ENCODE peak calls at places on chromosomes 16 and 17, in ten cellular contexts. One of them, this sample, is unnamed.

GRCh38 chr17:73711916-73712315 is 67.7 kb upstream of the SDK2 start:
- DNase-seq in GM03348: no peak
- DNase-seq in NCI-H2171: no peak
- DNase-seq in ELR: no peak
- DNase-seq in stimulated activated CD4-positive, alpha-beta T cell treated with anti-CD3 and anti-CD28 coated beads, Interleukin-2, amount 100 ng/mL, for 48 hours: no peak
- DNase-seq in right lobe of liver: no peak
- DNase-seq in naive B cell: no peak
- DNase-seq in GM04504: no peak
- DNase-seq in fibroblast of lung: no peak
- DNase-seq in kidney tubule cell: no peak
- DNase-seq in this sample: no peak

GRCh38 chr16:90005956-90006663 is 13.1 kb downstream of the DBNDD1 start:
- DNase-seq in stimulated activated CD4-positive, alpha-beta T cell treated with anti-CD3 and anti-CD28 coated beads, Interleukin-2, amount 100 ng/mL, for 48 hours: no peak
- DNase-seq in NCI-H2171: no peak
- DNase-seq in fibroblast of lung: no peak
- DNase-seq in naive B cell: no peak
- DNase-seq in kidney tubule cell: no peak
- DNase-seq in ELR: no peak
- DNase-seq in GM03348: peak; percentile 3
- DNase-seq in right lobe of liver: no peak
- DNase-seq in GM04504: no peak
- DNase-seq in this sample: no peak

GRCh38 chr17:76461765-76462555 is 5.4 kb upstream of the AANAT start:
- DNase-seq in NCI-H2171: no peak
- DNase-seq in stimulated activated CD4-positive, alpha-beta T cell treated with anti-CD3 and anti-CD28 coated beads, Interleukin-2, amount 100 ng/mL, for 48 hours: no peak
- DNase-seq in naive B cell: no peak
- DNase-seq in GM04504: no peak
- DNase-seq in ELR: no peak
- DNase-seq in right lobe of liver: no peak
- DNase-seq in GM03348: no peak
- DNase-seq in fibroblast of lung: no peak
- DNase-seq in kidney tubule cell: no peak
- DNase-seq in this sample: no peak

GRCh38 chr16:69839240-69839688 is 77.1 kb downstream of the WWP2 start:
- DNase-seq in fibroblast of lung: no peak
- DNase-seq in ELR: no peak
- DNase-seq in GM03348: no peak
- DNase-seq in stimulated activated CD4-positive, alpha-beta T cell treated with anti-CD3 and anti-CD28 coated beads, Interleukin-2, amount 100 ng/mL, for 48 hours: no peak
- DNase-seq in naive B cell: no peak
- DNase-seq in NCI-H2171: no peak
- DNase-seq in right lobe of liver: no peak
- DNase-seq in GM04504: no peak
- DNase-seq in kidney tubule cell: no peak
- DNase-seq in this sample: no peak

GRCh38 chr17:30113213-30113612 is 3.4 kb upstream of the NSRP1 start:
- DNase-seq in ELR: peak; percentile 36
- DNase-seq in GM03348: no peak
- DNase-seq in fibroblast of lung: peak; percentile 33
- DNase-seq in right lobe of liver: no peak
- DNase-seq in NCI-H2171: no peak
- DNase-seq in GM04504: no peak
- DNase-seq in stimulated activated CD4-positive, alpha-beta T cell treated with anti-CD3 and anti-CD28 coated beads, Interleukin-2, amount 100 ng/mL, for 48 hours: no peak
- DNase-seq in naive B cell: no peak
- DNase-seq in kidney tubule cell: peak; percentile 34
- DNase-seq in this sample: no peak

GRCh38 chr17:29389994-29390855 is at the start of gene TAOK1:
- DNase-seq in NCI-H2171: peak; percentile 97
- DNase-seq in fibroblast of lung: peak; percentile 95
- DNase-seq in ELR: peak; percentile 99
- DNase-seq in GM03348: peak; percentile 98
- DNase-seq in kidney tubule cell: peak; percentile 97
- DNase-seq in GM04504: peak; percentile 97
- DNase-seq in right lobe of liver: peak; percentile 100
- DNase-seq in stimulated activated CD4-positive, alpha-beta T cell treated with anti-CD3 and anti-CD28 coated beads, Interleukin-2, amount 100 ng/mL, for 48 hours: peak; percentile 98
- DNase-seq in naive B cell: peak; percentile 97
- DNase-seq in this sample: peak; percentile 98

GRCh38 chr16:11345040-11345862 is at the start of gene RMI2:
- DNase-seq in ELR: peak; percentile 96
- DNase-seq in GM03348: peak; percentile 100
- DNase-seq in fibroblast of lung: peak; percentile 88
- DNase-seq in naive B cell: peak; percentile 98
- DNase-seq in right lobe of liver: peak; percentile 97
- DNase-seq in GM04504: peak; percentile 88
- DNase-seq in kidney tubule cell: peak; percentile 97
- DNase-seq in NCI-H2171: peak; percentile 97
- DNase-seq in stimulated activated CD4-positive, alpha-beta T cell treated with anti-CD3 and anti-CD28 coated beads, Interleukin-2, amount 100 ng/mL, for 48 hours: peak; percentile 97
- DNase-seq in this sample: peak; percentile 100

GRCh38 chr17:40909351-40909750 is 24.3 kb upstream of the KRT20 start:
- DNase-seq in NCI-H2171: peak; percentile 48
- DNase-seq in kidney tubule cell: peak; percentile 98
- DNase-seq in stimulated activated CD4-positive, alpha-beta T cell treated with anti-CD3 and anti-CD28 coated beads, Interleukin-2, amount 100 ng/mL, for 48 hours: peak; percentile 52
- DNase-seq in GM04504: peak; percentile 93
- DNase-seq in GM03348: peak; percentile 89
- DNase-seq in ELR: peak; percentile 100
- DNase-seq in naive B cell: peak; percentile 59
- DNase-seq in right lobe of liver: peak; percentile 58
- DNase-seq in fibroblast of lung: peak; percentile 94
- DNase-seq in this sample: peak; percentile 81

GRCh38 chr16:52976539-52977167 is 76.0 kb downstream of the CHD9NB start:
- DNase-seq in fibroblast of lung: peak; percentile 10
- DNase-seq in ELR: peak; percentile 23
- DNase-seq in kidney tubule cell: peak; percentile 42
- DNase-seq in GM04504: peak; percentile 3
- DNase-seq in stimulated activated CD4-positive, alpha-beta T cell treated with anti-CD3 and anti-CD28 coated beads, Interleukin-2, amount 100 ng/mL, for 48 hours: no peak
- DNase-seq in naive B cell: peak; percentile 13
- DNase-seq in NCI-H2171: no peak
- DNase-seq in right lobe of liver: no peak
- DNase-seq in GM03348: peak; percentile 24
- DNase-seq in this sample: peak; percentile 14

GRCh38 chr16:3074860-3075545 is 9.6 kb downstream of the IL32 start:
- DNase-seq in ELR: no peak
- DNase-seq in fibroblast of lung: no peak
- DNase-seq in kidney tubule cell: no peak
- DNase-seq in GM04504: no peak
- DNase-seq in GM03348: no peak
- DNase-seq in stimulated activated CD4-positive, alpha-beta T cell treated with anti-CD3 and anti-CD28 coated beads, Interleukin-2, amount 100 ng/mL, for 48 hours: peak; percentile 59
- DNase-seq in right lobe of liver: no peak
- DNase-seq in naive B cell: peak; percentile 46
- DNase-seq in NCI-H2171: no peak
- DNase-seq in this sample: no peak

GRCh38 chr16:11949527-11949926 is 7.7 kb upstream of the NPIPB2 start:
- DNase-seq in GM04504: peak; percentile 31
- DNase-seq in fibroblast of lung: peak; percentile 32
- DNase-seq in ELR: peak; percentile 68
- DNase-seq in GM03348: peak; percentile 70
- DNase-seq in right lobe of liver: no peak
- DNase-seq in naive B cell: peak; percentile 48
- DNase-seq in NCI-H2171: peak; percentile 73
- DNase-seq in kidney tubule cell: peak; percentile 62
- DNase-seq in stimulated activated CD4-positive, alpha-beta T cell treated with anti-CD3 and anti-CD28 coated beads, Interleukin-2, amount 100 ng/mL, for 48 hours: peak; percentile 1
- DNase-seq in this sample: peak; percentile 64

GRCh38 chr17:42409467-42410351 is 13.3 kb downstream of the CAVIN1 start:
- DNase-seq in stimulated activated CD4-positive, alpha-beta T cell treated with anti-CD3 and anti-CD28 coated beads, Interleukin-2, amount 100 ng/mL, for 48 hours: no peak
- DNase-seq in ELR: peak; percentile 91
- DNase-seq in GM03348: peak; percentile 91
- DNase-seq in naive B cell: no peak
- DNase-seq in kidney tubule cell: peak; percentile 74
- DNase-seq in fibroblast of lung: peak; percentile 88
- DNase-seq in GM04504: peak; percentile 81
- DNase-seq in NCI-H2171: no peak
- DNase-seq in right lobe of liver: no peak
- DNase-seq in this sample: peak; percentile 95

GRCh38 chr17:67633751-67634191 is 84.0 kb upstream of the NOL11 start:
- DNase-seq in fibroblast of lung: no peak
- DNase-seq in naive B cell: no peak
- DNase-seq in right lobe of liver: no peak
- DNase-seq in NCI-H2171: no peak
- DNase-seq in kidney tubule cell: peak; percentile 73
- DNase-seq in stimulated activated CD4-positive, alpha-beta T cell treated with anti-CD3 and anti-CD28 coated beads, Interleukin-2, amount 100 ng/mL, for 48 hours: no peak
- DNase-seq in GM03348: no peak
- DNase-seq in GM04504: no peak
- DNase-seq in ELR: no peak
- DNase-seq in this sample: no peak

GRCh38 chr16:88920618-88921602 is 54.5 kb upstream of the PABPN1L start:
- DNase-seq in NCI-H2171: peak; percentile 76
- DNase-seq in fibroblast of lung: peak; percentile 55
- DNase-seq in ELR: peak; percentile 51
- DNase-seq in kidney tubule cell: peak; percentile 46
- DNase-seq in stimulated activated CD4-positive, alpha-beta T cell treated with anti-CD3 and anti-CD28 coated beads, Interleukin-2, amount 100 ng/mL, for 48 hours: no peak
- DNase-seq in GM04504: peak; percentile 39
- DNase-seq in GM03348: peak; percentile 94
- DNase-seq in naive B cell: peak; percentile 79
- DNase-seq in right lobe of liver: no peak
- DNase-seq in this sample: peak; percentile 75

GRCh38 chr17:39928868-39929651 is 1.5 kb downstream of the LRRC3C start:
- DNase-seq in kidney tubule cell: peak; percentile 95
- DNase-seq in GM03348: peak; percentile 82
- DNase-seq in fibroblast of lung: peak; percentile 95
- DNase-seq in NCI-H2171: no peak
- DNase-seq in ELR: peak; percentile 98
- DNase-seq in right lobe of liver: no peak
- DNase-seq in GM04504: peak; percentile 75
- DNase-seq in stimulated activated CD4-positive, alpha-beta T cell treated with anti-CD3 and anti-CD28 coated beads, Interleukin-2, amount 100 ng/mL, for 48 hours: no peak
- DNase-seq in naive B cell: no peak
- DNase-seq in this sample: peak; percentile 88

GRCh38 chr16:88924834-88925539 is 52.0 kb downstream of the CBFA2T3 start:
- DNase-seq in right lobe of liver: no peak
- DNase-seq in kidney tubule cell: peak; percentile 91
- DNase-seq in ELR: peak; percentile 93
- DNase-seq in NCI-H2171: peak; percentile 98
- DNase-seq in fibroblast of lung: peak; percentile 78
- DNase-seq in GM03348: peak; percentile 90
- DNase-seq in GM04504: peak; percentile 73
- DNase-seq in naive B cell: peak; percentile 70
- DNase-seq in stimulated activated CD4-positive, alpha-beta T cell treated with anti-CD3 and anti-CD28 coated beads, Interleukin-2, amount 100 ng/mL, for 48 hours: no peak
- DNase-seq in this sample: peak; percentile 99

GRCh38 chr16:11121083-11121482 is 134.9 kb downstream of the SOCS1 start:
- DNase-seq in right lobe of liver: no peak
- DNase-seq in stimulated activated CD4-positive, alpha-beta T cell treated with anti-CD3 and anti-CD28 coated beads, Interleukin-2, amount 100 ng/mL, for 48 hours: no peak
- DNase-seq in GM03348: no peak
- DNase-seq in kidney tubule cell: no peak
- DNase-seq in ELR: no peak
- DNase-seq in GM04504: no peak
- DNase-seq in NCI-H2171: no peak
- DNase-seq in fibroblast of lung: no peak
- DNase-seq in naive B cell: no peak
- DNase-seq in this sample: no peak

GRCh38 chr17:67548693-67549092 is 169.0 kb upstream of the NOL11 start:
- DNase-seq in NCI-H2171: no peak
- DNase-seq in ELR: no peak
- DNase-seq in stimulated activated CD4-positive, alpha-beta T cell treated with anti-CD3 and anti-CD28 coated beads, Interleukin-2, amount 100 ng/mL, for 48 hours: no peak
- DNase-seq in GM04504: no peak
- DNase-seq in GM03348: no peak
- DNase-seq in naive B cell: no peak
- DNase-seq in right lobe of liver: no peak
- DNase-seq in fibroblast of lung: no peak
- DNase-seq in kidney tubule cell: no peak
- DNase-seq in this sample: no peak

GRCh38 chr16:55703003-55704001 is 47.5 kb downstream of the SLC6A2 start:
- DNase-seq in ELR: peak; percentile 72
- DNase-seq in kidney tubule cell: peak; percentile 54
- DNase-seq in NCI-H2171: peak; percentile 9
- DNase-seq in GM03348: peak; percentile 75
- DNase-seq in right lobe of liver: no peak
- DNase-seq in GM04504: peak; percentile 21
- DNase-seq in fibroblast of lung: peak; percentile 44
- DNase-seq in stimulated activated CD4-positive, alpha-beta T cell treated with anti-CD3 and anti-CD28 coated beads, Interleukin-2, amount 100 ng/mL, for 48 hours: no peak
- DNase-seq in naive B cell: no peak
- DNase-seq in this sample: peak; percentile 45

GRCh38 chr17:21285164-21286065 is 904 bp downstream of the MAP2K3 start:
- DNase-seq in fibroblast of lung: peak; percentile 57
- DNase-seq in NCI-H2171: no peak
- DNase-seq in GM04504: no peak
- DNase-seq in GM03348: peak; percentile 38
- DNase-seq in ELR: peak; percentile 66
- DNase-seq in kidney tubule cell: peak; percentile 80
- DNase-seq in naive B cell: no peak
- DNase-seq in right lobe of liver: no peak
- DNase-seq in stimulated activated CD4-positive, alpha-beta T cell treated with anti-CD3 and anti-CD28 coated beads, Interleukin-2, amount 100 ng/mL, for 48 hours: no peak
- DNase-seq in this sample: no peak

GRCh38 chr16:56329887-56330286 is 95.5 kb downstream of the AMFR start:
- DNase-seq in NCI-H2171: no peak
- DNase-seq in stimulated activated CD4-positive, alpha-beta T cell treated with anti-CD3 and anti-CD28 coated beads, Interleukin-2, amount 100 ng/mL, for 48 hours: no peak
- DNase-seq in GM04504: no peak
- DNase-seq in naive B cell: no peak
- DNase-seq in kidney tubule cell: no peak
- DNase-seq in ELR: no peak
- DNase-seq in right lobe of liver: peak; percentile 84
- DNase-seq in fibroblast of lung: no peak
- DNase-seq in GM03348: no peak
- DNase-seq in this sample: no peak